ENCODE peak calls at places on chromosomes 5 and 9, in ten cellular contexts. L is NCI-H2029; G is fibroblast of lung; N is activated T-helper 1 cell treated with Interleukin-2 at 50 U/mL for 16 hours; O is fibroblast of the aortic adventitia; Z is stimulated activated CD8-positive, alpha-beta memory T cell treated with anti-CD3 and anti-CD28 coated beads, Interleukin-2, amount 100 ng/mL, for 48 hours; A is NCI-H69; D is CD8-positive, alpha-beta T cell; W is AG09309; P is substantia nigra. Y is an unnamed sample.

GRCh38 chr5:172280937-172281336 is 2.6 kb downstream of the UBTD2 start:
- DNase-seq in A (peak; percentile 47), L (no peak), D (no peak), N (no peak), O (peak; percentile 53), W (no peak), Z (no peak), P (no peak), G (peak; percentile 85), Y (peak; percentile 89)

GRCh38 chr9:134885647-134886412 is 5.2 kb downstream of the FCN2 start:
- DNase-seq in N (no peak), D (no peak), A (no peak), P (no peak), W (no peak), Z (no peak), O (no peak), L (no peak), G (no peak), Y (no peak)

GRCh38 chr5:116575635-116576042 is 1.0 kb upstream of the SEMA6A start:
- DNase-seq in P (no peak), D (no peak), N (no peak), O (no peak), A (no peak), Z (no peak), W (no peak), L (no peak), G (no peak), Y (peak; percentile 20)

GRCh38 chr5:83474170-83474796 is 2.7 kb downstream of the VCAN start:
- DNase-seq in A (peak; percentile 91), G (peak; percentile 90), P (peak; percentile 35), N (no peak), D (no peak), W (peak; percentile 62), O (peak; percentile 93), L (peak; percentile 46), Z (no peak), Y (peak; percentile 94)

GRCh38 chr9:123419721-123420559 is 63.9 kb downstream of the CRB2 start:
- DNase-seq in P (no peak), A (no peak), L (no peak), W (no peak), Z (no peak), O (no peak), G (no peak), D (no peak), N (no peak), Y (no peak)

GRCh38 chr9:78014776-78015175 is 16.8 kb downstream of the GNAQ start:
- DNase-seq in N (no peak), D (no peak), A (no peak), W (no peak), L (no peak), G (peak; percentile 56), Z (no peak), O (peak; percentile 23), P (no peak), Y (peak; percentile 30)

GRCh38 chr9:14563902-14564578 is 129.2 kb downstream of the ZDHHC21 start:
- DNase-seq in A (peak; percentile 97), O (no peak), G (no peak), N (no peak), P (no peak), L (no peak), D (no peak), W (no peak), Z (no peak), Y (no peak)

GRCh38 chr9:132182609-132183073 is 20.8 kb downstream of the NTNG2 start:
- DNase-seq in Z (no peak), P (no peak), O (no peak), L (no peak), D (no peak), A (peak; percentile 58), N (no peak), G (no peak), W (no peak), Y (peak; percentile 17)

GRCh38 chr5:127133071-127133470 is 59.8 kb upstream of the C5orf63 start:
- DNase-seq in W (no peak), D (no peak), A (no peak), L (no peak), O (no peak), Z (no peak), N (no peak), G (no peak), P (no peak), Y (no peak)

GRCh38 chr5:27708579-27708978 is 670.2 kb upstream of the CDH9 start:
- DNase-seq in G (no peak), N (no peak), A (no peak), W (no peak), L (no peak), Z (no peak), O (no peak), P (no peak), D (no peak), Y (no peak)

GRCh38 chr5:113299591-113299990 is 135.2 kb downstream of the TSSK1B start:
- DNase-seq in O (no peak), L (no peak), W (no peak), Z (no peak), P (no peak), A (no peak), G (no peak), D (no peak), N (no peak), Y (no peak)

GRCh38 chr9:124450241-124450924 is at the start of gene ADGRD2:
- DNase-seq in Z (peak; percentile 20), L (peak; percentile 63), W (no peak), D (peak; percentile 12), G (peak; percentile 28), O (peak; percentile 4), N (no peak), A (peak; percentile 76), P (no peak), Y (peak; percentile 62)

GRCh38 chr9:90095682-90096081 is 490.9 kb downstream of the GADD45G start:
- DNase-seq in P (no peak), A (peak; percentile 98), W (no peak), Z (no peak), N (no peak), G (no peak), L (peak; percentile 81), D (no peak), O (no peak), Y (no peak)

GRCh38 chr9:121537283-121537682 is 37.6 kb upstream of the GGTA1 start:
- DNase-seq in G (no peak), L (no peak), N (no peak), A (no peak), P (no peak), O (peak; percentile 29), W (no peak), D (no peak), Z (no peak), Y (no peak)

GRCh38 chr5:149195337-149195887 is 54.1 kb downstream of the ABLIM3 start:
- DNase-seq in O (no peak), W (no peak), N (no peak), Z (no peak), A (no peak), G (no peak), D (no peak), P (no peak), L (no peak), Y (no peak)

GRCh38 chr5:9919306-9920030 is 289.3 kb upstream of the TAS2R1 start:
- DNase-seq in G (no peak), W (no peak), A (no peak), P (no peak), Z (no peak), O (no peak), L (no peak), D (no peak), N (no peak), Y (no peak)

GRCh38 chr5:179345429-179346321 is at the start of gene ADAMTS2:
- DNase-seq in W (no peak), Z (no peak), A (peak; percentile 78), G (peak; percentile 71), P (no peak), L (no peak), N (no peak), O (peak; percentile 47), D (no peak), Y (peak; percentile 86)

GRCh38 chr5:26192496-26192895 is 845.9 kb downstream of the CDH9 start:
- DNase-seq in A (no peak), N (no peak), L (peak; percentile 1), Z (no peak), P (no peak), O (no peak), G (no peak), D (no peak), W (no peak), Y (no peak)

GRCh38 chr9:35110327-35110758 is 5.3 kb downstream of the ATOSB start:
- DNase-seq in P (peak; percentile 31), L (no peak), G (peak; percentile 44), D (no peak), O (peak; percentile 37), Z (no peak), N (no peak), A (peak; percentile 34), W (no peak), Y (peak; percentile 79)

GRCh38 chr9:84772511-84772910 is 103.0 kb downstream of the NTRK2 start:
- DNase-seq in O (no peak), L (no peak), D (no peak), A (no peak), P (no peak), Z (no peak), N (no peak), W (no peak), G (no peak), Y (no peak)

GRCh38 chr9:75962186-75963036 is 71.9 kb downstream of the PCSK5 start:
- DNase-seq in N (no peak), A (no peak), D (no peak), L (peak; percentile 92), Z (no peak), G (peak; percentile 31), O (no peak), P (no peak), W (no peak), Y (no peak)

GRCh38 chr5:151799407-151799806 is 27.7 kb downstream of the G3BP1 start:
- DNase-seq in D (no peak), W (no peak), P (no peak), N (no peak), G (no peak), A (no peak), Z (no peak), L (no peak), O (no peak), Y (peak; percentile 58)

Y was measured in GM23248.